ENCODE peak calls at places on chromosomes 6 and 20, in eight cellular contexts. K is IMR-90, S is GM23248, N is osteoblast, Q is H9, J is PC-3, P is hepatocyte, Z is fibroblast of lung. V is an unnamed sample.

GRCh38 chr6:24699521-24700359 is 19.2 kb downstream of the C6orf62 start:
- DNase-seq in K (no peak), S (no peak), N (peak), Q (no peak), J (no peak), P (no peak), Z (no peak), V (no peak)

GRCh38 chr6:168381726-168382458 is 59.1 kb upstream of the SMOC2 start:
- DNase-seq in K (no peak), S (no peak), N (peak), Q (no peak), J (no peak), P (no peak), Z (no peak), V (no peak)

GRCh38 chr6:152309648-152310047 is 327.5 kb downstream of the SYNE1 start:
- DNase-seq in K (no peak), S (no peak), N (no peak), Q (peak), J (peak), P (no peak), Z (no peak), V (peak)

GRCh38 chr6:41162687-41163418 is at the start of gene TREM2:
- DNase-seq in K (no peak), S (no peak), N (peak), Q (no peak), J (no peak), P (no peak), Z (no peak), V (peak)

GRCh38 chr6:131059486-131059885 is 3.6 kb downstream of the EPB41L2 start:
- DNase-seq in K (peak), S (peak), N (peak), Q (no peak), J (peak), P (no peak), Z (peak), V (no peak)

GRCh38 chr6:52254731-52255378 is 10.6 kb upstream of the IL17F start:
- DNase-seq in K (no peak), S (no peak), N (no peak), Q (no peak), J (no peak), P (no peak), Z (no peak), V (no peak)

GRCh38 chr20:53157443-53158408 is 185.6 kb downstream of the TSHZ2 start:
- DNase-seq in K (peak), S (peak), N (no peak), Q (peak), J (peak), P (peak), Z (peak), V (peak)

GRCh38 chr6:116447496-116448011 is 13.6 kb upstream of the CALHM6 start:
- DNase-seq in K (peak), S (peak), N (peak), Q (no peak), J (peak), P (peak), Z (peak), V (peak)

GRCh38 chr6:129188795-129189194 is 305.9 kb downstream of the LAMA2 start:
- DNase-seq in K (no peak), S (no peak), N (no peak), Q (no peak), J (no peak), P (no peak), Z (peak), V (no peak)

GRCh38 chr20:41782730-41783406 is 164.7 kb upstream of the CHD6 start:
- DNase-seq in K (no peak), S (no peak), N (no peak), Q (no peak), J (no peak), P (no peak), Z (no peak), V (no peak)

GRCh38 chr6:139515511-139515910 is 141.1 kb upstream of the CITED2 start:
- DNase-seq in K (peak), S (no peak), N (no peak), Q (no peak), J (no peak), P (no peak), Z (no peak), V (no peak)

GRCh38 chr6:33248643-33248931 is 23.1 kb downstream of the VPS52 start:
- DNase-seq in K (no peak), S (peak), N (no peak), Q (no peak), J (peak), P (no peak), Z (no peak), V (no peak)

GRCh38 chr6:17600527-17601388 is 656 bp downstream of the FAM8A1 start:
- DNase-seq in K (peak), S (peak), N (peak), Q (peak), J (peak), P (peak), Z (peak), V (peak)

GRCh38 chr6:27834879-27835549 is 77.2 kb downstream of the OR2B2 start:
- DNase-seq in K (no peak), S (no peak), N (no peak), Q (no peak), J (no peak), P (no peak), Z (no peak), V (no peak)

GRCh38 chr6:124961784-124962611 is at the start of gene RNF217:
- DNase-seq in K (peak), S (peak), N (peak), Q (peak), J (peak), P (peak), Z (peak), V (peak)

GRCh38 chr20:25532015-25532751 is 53.1 kb downstream of the NINL start:
- DNase-seq in K (no peak), S (no peak), N (no peak), Q (peak), J (peak), P (no peak), Z (no peak), V (peak)

GRCh38 chr20:2101057-2101934 is at the start of gene STK35:
- DNase-seq in K (no peak), S (no peak), N (peak), Q (peak), J (peak), P (peak), Z (no peak), V (peak)

GRCh38 chr6:34063641-34064040 is 82.2 kb downstream of the GRM4 start:
- DNase-seq in K (no peak), S (no peak), N (no peak), Q (no peak), J (no peak), P (no peak), Z (no peak), V (no peak)

GRCh38 chr6:154429711-154430110 is 73.1 kb upstream of the IPCEF1 start:
- DNase-seq in K (no peak), S (no peak), N (no peak), Q (no peak), J (no peak), P (no peak), Z (no peak), V (no peak)

GRCh38 chr6:41443616-41444525 is 102.3 kb upstream of the FOXP4 start:
- DNase-seq in K (no peak), S (peak), N (peak), Q (no peak), J (no peak), P (peak), Z (peak), V (no peak)

GRCh38 chr6:1849686-1850580 is 240.2 kb downstream of the FOXC1 start:
- DNase-seq in K (no peak), S (no peak), N (no peak), Q (no peak), J (no peak), P (no peak), Z (no peak), V (no peak)

GRCh38 chr20:38930242-38930569 is 4.0 kb downstream of the FAM83D start:
- DNase-seq in K (no peak), S (no peak), N (no peak), Q (no peak), J (no peak), P (no peak), Z (no peak), V (no peak)

GRCh38 chr20:23047738-23048214 is 1.7 kb downstream of the THBD start:
- DNase-seq in K (no peak), S (peak), N (no peak), Q (peak), J (no peak), P (no peak), Z (no peak), V (no peak)
- H3K4me2 ChIP-seq in K (no peak), S (peak), N (peak), Q (peak), J (peak), P (peak), Z (peak), V (peak)

DNA sequence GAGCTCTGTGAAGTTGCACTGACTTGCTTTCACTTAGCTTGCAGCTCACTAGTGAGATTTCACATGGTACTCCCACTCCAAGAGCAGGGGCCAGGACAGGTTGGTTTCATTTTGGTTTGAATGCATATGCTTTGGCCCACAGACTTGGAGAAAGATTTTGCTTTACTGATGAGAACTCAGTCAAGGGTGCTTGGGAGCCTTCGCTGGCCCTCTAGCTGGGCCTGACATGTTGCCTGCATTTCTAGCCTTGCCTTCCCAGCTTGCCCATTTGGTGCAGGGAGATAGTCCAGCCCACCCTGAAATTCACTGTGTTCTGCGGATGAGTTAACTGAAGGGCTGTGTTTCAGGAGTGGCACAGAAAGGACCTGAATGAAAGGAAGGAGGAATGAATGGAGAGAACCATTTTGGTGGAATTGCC is 1.9 kb downstream of the SGK1 start:
- DNase-seq in K (no peak), S (no peak), N (no peak), Q (no peak), J (no peak), P (no peak), Z (no peak), V (no peak)
- H3K4me2 ChIP-seq in K (no peak), S (no peak), N (no peak), Q (no peak), J (no peak), P (no peak), Z (no peak), V (no peak)

DNA sequence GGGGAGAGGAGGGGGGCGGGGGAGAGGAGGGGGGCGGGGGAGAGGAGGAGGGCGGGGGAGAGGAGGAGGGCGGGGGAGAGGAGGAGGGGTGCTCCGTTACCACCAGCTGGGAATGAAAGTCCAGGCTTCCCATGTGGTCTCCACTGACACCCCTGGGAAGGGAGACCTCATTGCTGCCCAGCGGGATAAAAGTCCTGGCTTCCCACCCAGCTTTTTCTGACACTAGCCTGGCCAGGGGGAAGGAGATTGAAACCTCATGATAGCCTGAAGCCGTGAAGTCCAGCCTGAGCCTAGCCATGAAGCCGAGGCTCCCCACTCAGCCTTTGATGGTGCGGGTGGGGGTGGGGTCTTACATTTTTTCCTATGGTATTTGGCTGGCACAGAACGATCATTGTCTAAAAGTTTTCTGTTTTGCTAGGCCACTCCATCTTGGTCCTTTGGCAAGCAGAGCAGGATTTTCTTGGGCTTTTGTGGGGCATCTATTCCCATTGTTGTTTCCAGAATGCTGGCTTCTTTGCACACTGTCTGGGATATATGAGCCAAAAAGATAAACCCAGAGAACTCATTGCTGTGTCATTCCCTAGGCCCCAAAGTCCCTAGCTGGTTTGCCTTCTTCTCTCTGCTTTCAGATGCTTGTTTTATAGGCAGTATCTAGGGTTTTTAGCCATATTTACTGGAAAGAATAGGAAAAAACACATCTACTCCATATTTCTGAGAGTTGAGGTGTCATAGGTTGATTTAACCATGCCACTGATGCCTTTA is 67.9 kb upstream of the RNF24 start:
- DNase-seq in K (no peak), S (no peak), N (peak), Q (no peak), J (no peak), P (no peak), Z (no peak), V (no peak)
- H3K4me2 ChIP-seq in K (peak), S (no peak), N (peak), Q (peak), J (no peak), P (peak), Z (peak), V (no peak)

GRCh38 chr6:20770776-20771175 is 236.5 kb downstream of the CDKAL1 start:
- DNase-seq in K (no peak), S (peak), N (peak), Q (no peak), J (peak), P (no peak), Z (peak), V (no peak)

GRCh38 chr6:20773822-20774221 is 239.6 kb downstream of the CDKAL1 start:
- DNase-seq in K (no peak), S (no peak), N (no peak), Q (no peak), J (no peak), P (no peak), Z (no peak), V (peak)

GRCh38 chr6:20769651-20770050 is 235.4 kb downstream of the CDKAL1 start:
- DNase-seq in K (no peak), S (no peak), N (peak), Q (no peak), J (no peak), P (no peak), Z (no peak), V (no peak)

GRCh38 chr6:20771427-20771826 is 237.2 kb downstream of the CDKAL1 start:
- DNase-seq in K (no peak), S (no peak), N (no peak), Q (peak), J (no peak), P (no peak), Z (no peak), V (no peak)
- H3K4me2 ChIP-seq in K (no peak), S (no peak), N (no peak), Q (no peak), J (no peak), P (no peak), Z (no peak), V (no peak)

GRCh38 chr6:12484519-12484918 is 194.4 kb downstream of the EDN1 start:
- DNase-seq in K (no peak), S (no peak), N (no peak), Q (no peak), J (peak), P (no peak), Z (no peak), V (no peak)
- H3K4me2 ChIP-seq in K (no peak), S (no peak), N (no peak), Q (no peak), J (peak), P (no peak), Z (no peak), V (no peak)